ENCODE peak calls at places on chromosomes 16 and 17, in five cellular contexts. L is aorta; U is natural killer cell; K is activated naive CD4-positive, alpha-beta T cell treated with anti-CD3 and anti-CD28 coated beads, Interleukin-2, amount 50 U/mL, for 72 hours; D is memory B cell. G is an unnamed sample.

GRCh38 chr16:49340466-49340865 is 33.1 kb upstream of the C16orf78 start:
- ATAC-seq in L (no peak), U (no peak), D (no peak), K (no peak), G (no peak)

GRCh38 chr17:151886-152859 is 14.8 kb downstream of the SCGB1C2 start:
- ATAC-seq in U (no peak), D (no peak), K (no peak), L (no peak), G (no peak)

GRCh38 chr17:50943575-50943933 is 77.4 kb upstream of the TOB1 start:
- ATAC-seq in U (no peak), D (no peak), K (no peak), L (no peak), G (peak)

GRCh38 chr17:59287452-59287851 is 44.0 kb upstream of the YPEL2 start:
- ATAC-seq in U (no peak), K (peak), D (peak), L (no peak), G (peak)

GRCh38 chr16:9054460-9054859 is 37.0 kb upstream of the HAPSTR1 start:
- ATAC-seq in K (no peak), L (no peak), D (no peak), U (no peak), G (no peak)

GRCh38 chr16:12228607-12229499 is 252.3 kb downstream of the SNX29 start:
- ATAC-seq in D (no peak), L (no peak), K (peak), U (peak), G (no peak)

GRCh38 chr17:57756941-57757340 is 11.8 kb upstream of the CCDC182 start:
- ATAC-seq in D (no peak), L (no peak), U (no peak), K (no peak), G (no peak)

GRCh38 chr16:68382296-68382718 is 66.0 kb downstream of the SMPD3 start:
- ATAC-seq in L (no peak), K (peak), U (peak), D (peak), G (peak)

GRCh38 chr17:44197980-44198720 is 1.5 kb downstream of the ATXN7L3 start:
- ATAC-seq in U (no peak), D (no peak), L (no peak), K (no peak), G (no peak)

GRCh38 chr17:21186399-21187187 is 27.4 kb downstream of the TMEM11 start:
- ATAC-seq in K (no peak), L (no peak), U (no peak), D (no peak), G (no peak)

GRCh38 chr17:65698381-65699061 is 137.1 kb upstream of the AXIN2 start:
- ATAC-seq in L (no peak), U (no peak), D (no peak), K (no peak), G (no peak)

GRCh38 chr17:45917081-45917480 is 22.7 kb downstream of the MAPT start:
- ATAC-seq in U (no peak), L (no peak), D (no peak), K (no peak), G (no peak)

GRCh38 chr17:20091161-20092029 is 82.2 kb downstream of the SPECC1 start:
- ATAC-seq in K (no peak), D (no peak), U (no peak), L (peak), G (no peak)

GRCh38 chr17:50129303-50129945 is 536 bp downstream of the SAMD14 start:
- ATAC-seq in L (no peak), D (peak), U (peak), K (peak), G (peak)

GRCh38 chr17:77905766-77906165 is 52.7 kb upstream of the TNRC6C start:
- ATAC-seq in D (no peak), L (no peak), K (no peak), U (no peak), G (no peak)

GRCh38 chr17:66791337-66791736 is 43.6 kb upstream of the CACNG5 start:
- ATAC-seq in U (peak), D (peak), L (no peak), K (no peak), G (no peak)

GRCh38 chr17:33981713-33982601 is 273.1 kb upstream of the CCL2 start:
- ATAC-seq in U (no peak), K (no peak), D (no peak), L (no peak), G (no peak)

GRCh38 chr17:1890758-1891450 is 61.1 kb downstream of the RPA1 start:
- ATAC-seq in K (peak), U (peak), L (no peak), D (no peak), G (peak)

GRCh38 chr17:74872313-74873035 is at the start of gene FDXR:
- ATAC-seq in U (no peak), K (peak), D (no peak), L (no peak), G (peak)

GRCh38 chr16:89418352-89418751 is 72.0 kb downstream of the ANKRD11 start:
- ATAC-seq in K (no peak), U (no peak), L (no peak), D (no peak), G (no peak)

GRCh38 chr17:7017827-7018200 is 5.0 kb upstream of the BCL6B start:
- ATAC-seq in D (no peak), K (no peak), U (no peak), L (no peak), G (no peak)

GRCh38 chr16:392450-393027 is 4.5 kb upstream of the NME4 start:
- ATAC-seq in D (no peak), L (no peak), U (peak), K (peak), G (peak)

GRCh38 chr17:69447726-69448125 is 33.2 kb downstream of the MAP2K6 start:
- ATAC-seq in D (no peak), L (peak), K (no peak), U (no peak), G (no peak)

GRCh38 chr16:75364286-75364791 is 69.0 kb downstream of the CFDP1 start:
- ATAC-seq in K (no peak), L (no peak), U (no peak), D (no peak), G (no peak)

GRCh38 chr17:39209317-39210092 is 9.4 kb downstream of the RPL19 start:
- ATAC-seq in L (peak), K (peak), U (peak), D (peak), G (peak)

G was measured in activated T-helper 17 cell treated with anti-CD3 and anti-CD28 coated beads, Interleukin-2, amount 50 U/mL, for 72 hours.